ENCODE peak calls at places on chromosomes 7 and 10, in four cellular contexts. J is breast epithelium, E is heart left ventricle, N is IMR-90. I is an unnamed sample.

GRCh38 chr10:93438796-93439253 is 43.3 kb downstream of the MYOF start:
- DNase-seq in J (peak; percentile 82), E (no peak), N (no peak), I (no peak)

GRCh38 chr7:125567686-125568085 is 638.1 kb upstream of the POT1 start:
- DNase-seq in J (no peak), E (no peak), N (no peak), I (no peak)

GRCh38 chr7:30206466-30206865 is 71.7 kb downstream of the MTURN start:
- DNase-seq in J (no peak), E (no peak), N (peak; percentile 13), I (no peak)

GRCh38 chr7:66627151-66627681 is 1.5 kb upstream of the KCTD7 start:
- DNase-seq in J (no peak), E (no peak), N (peak; percentile 89), I (no peak)

GRCh38 chr10:24374134-24374915 is 165.4 kb downstream of the KIAA1217 start:
- DNase-seq in J (no peak), E (no peak), N (peak; percentile 79), I (no peak)

GRCh38 chr7:24920702-24921679 is 59.0 kb downstream of the OSBPL3 start:
- DNase-seq in J (no peak), E (no peak), N (no peak), I (no peak)

GRCh38 chr7:105003275-105003674 is 10.7 kb upstream of the KMT2E start:
- DNase-seq in J (no peak), E (peak; percentile 55), N (peak; percentile 82), I (no peak)

GRCh38 chr10:15369642-15370211 is 1.4 kb downstream of the FAM171A1 start:
- DNase-seq in J (no peak), E (no peak), N (no peak), I (no peak)

GRCh38 chr7:141362580-141363435 is 188.4 kb upstream of the AGK start:
- DNase-seq in J (no peak), E (no peak), N (peak; percentile 29), I (no peak)

GRCh38 chr7:41916450-41916927 is 213.6 kb upstream of the INHBA start:
- DNase-seq in J (no peak), E (no peak), N (peak; percentile 99), I (peak; percentile 54)

GRCh38 chr10:101512741-101513140 is 75.3 kb downstream of the POLL start:
- DNase-seq in J (no peak), E (no peak), N (peak; percentile 78), I (no peak)

GRCh38 chr7:16587785-16588184 is 57.8 kb downstream of the ANKMY2 start:
- DNase-seq in J (no peak), E (no peak), N (no peak), I (no peak)

GRCh38 chr7:150949564-150949963 is 28.6 kb downstream of the KCNH2 start:
- DNase-seq in J (peak; percentile 35), E (no peak), N (no peak), I (no peak)
- H3K4me3 ChIP-seq in J (no peak overlapping the region), E (no peak overlapping the region), N (no peak overlapping the region), I (no peak overlapping the region)

DNA sequence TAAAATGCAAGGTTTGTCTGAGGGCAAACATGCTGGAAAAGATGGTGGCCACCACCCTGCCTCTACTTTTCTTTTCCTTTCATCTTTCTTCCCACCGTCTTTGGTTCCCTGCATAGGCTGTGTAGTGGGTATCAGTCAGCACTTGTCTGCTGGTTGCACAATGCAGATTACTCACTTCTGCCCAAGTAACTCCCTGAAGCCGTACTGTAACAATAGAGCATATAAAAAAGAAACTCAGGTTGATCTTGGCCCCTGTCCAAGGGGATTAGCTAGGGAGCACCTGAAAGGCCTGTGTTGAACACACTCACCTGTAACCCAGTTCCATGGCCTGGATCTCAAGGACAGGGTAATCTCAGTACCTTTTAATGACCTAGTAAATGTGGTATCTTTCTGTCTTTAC is 533.0 kb upstream of the GALNT17 start:
- DNase-seq in J (no peak), E (no peak), N (no peak), I (no peak)
- TF ChIP-seq POLR2A in J (no peak), E (no peak), N (no peak), I (no peak)

GRCh38 chr7:100929811-100930174 is 19.5 kb upstream of the MUC3A start:
- DNase-seq in J (no peak), E (no peak), N (no peak), I (no peak)
- H3K4me3 ChIP-seq in J (no peak overlapping the region), E (no peak overlapping the region), N (no peak overlapping the region), I (no peak overlapping the region)

DNA sequence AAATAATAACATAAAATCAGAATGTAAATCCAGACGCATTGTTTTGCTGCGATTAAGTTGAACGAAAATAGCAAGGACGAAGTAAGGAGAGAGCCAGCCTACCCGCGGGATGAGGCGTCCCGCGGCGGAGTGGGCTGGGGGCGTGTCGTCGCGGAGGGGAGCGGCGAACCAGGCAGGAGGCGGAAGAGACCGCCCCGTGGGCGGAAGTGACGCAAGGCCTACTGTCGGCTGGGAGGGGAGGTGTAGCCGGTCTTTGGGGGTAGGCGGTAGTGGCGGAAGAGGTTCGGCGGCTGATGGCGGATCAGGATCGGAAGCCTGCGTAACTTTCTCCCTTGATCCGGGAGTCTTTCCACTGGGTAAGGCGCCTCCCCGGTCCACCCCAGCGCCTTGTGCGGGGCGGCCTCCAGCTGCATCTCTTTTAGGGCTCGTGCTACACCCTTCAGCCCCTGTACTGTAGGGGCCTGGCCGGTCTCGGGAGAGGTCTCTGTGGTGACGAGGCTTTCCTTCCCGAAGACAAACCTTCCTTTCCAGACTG is at the start of gene TAX1BP1:
- DNase-seq in J (peak; percentile 94), E (peak; percentile 98), N (peak; percentile 94), I (peak; percentile 89)
- TF ChIP-seq POLR2A in J (peak; percentile 98), E (peak; percentile 54), N (peak; percentile 93), I (peak; percentile 96)

GRCh38 chr7:159147246-159147645 is 2.6 kb upstream of the VIPR2 start:
- DNase-seq in J (no peak), E (no peak), N (no peak), I (no peak)

GRCh38 chr7:159146084-159146858 is 1.6 kb upstream of the VIPR2 start:
- DNase-seq in J (no peak), E (no peak), N (no peak), I (no peak)

GRCh38 chr7:159144756-159145543 is at the start of gene VIPR2:
- DNase-seq in J (no peak), E (peak; percentile 36), N (no peak), I (no peak)

GRCh38 chr7:159143780-159144755 is 599 bp downstream of the VIPR2 start:
- DNase-seq in J (no peak), E (no peak), N (no peak), I (peak; percentile 17)

DNA sequence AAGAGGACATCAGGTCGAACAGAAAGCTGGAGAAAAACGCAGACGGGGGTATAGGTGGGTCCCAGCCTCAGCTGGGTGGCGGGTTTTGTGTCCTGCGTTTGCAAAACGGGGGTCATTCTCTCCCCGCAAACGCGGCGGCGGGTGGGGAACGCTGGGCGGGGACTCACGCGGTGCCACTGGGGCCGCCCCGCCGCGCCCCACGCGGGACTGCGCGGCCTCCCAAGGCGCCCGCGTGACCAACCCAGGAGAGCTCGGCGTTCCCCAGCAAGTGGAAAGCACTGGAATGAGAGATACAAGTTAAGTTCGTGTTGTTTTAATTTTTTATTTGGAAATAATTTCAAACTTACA is 851 bp upstream of the VIPR2 start:
- DNase-seq in J (no peak), E (no peak), N (no peak), I (no peak)
- H3K4me3 ChIP-seq in J (peak overlapping the region; percentile 77), E (peak overlapping the region; percentile 74), N (no peak overlapping the region), I (peak overlapping the region; percentile 25)

GRCh38 chr7:150686030-150686626 is 622 bp downstream of the GIMAP2 start:
- DNase-seq in J (no peak), E (no peak), N (no peak), I (no peak)
- TF ChIP-seq POLR2A in J (no peak), E (no peak), N (no peak), I (no peak)

GRCh38 chr7:1458676-1459511 is at the start of gene MICALL2:
- DNase-seq in J (peak; percentile 79), E (peak; percentile 78), N (peak; percentile 85), I (peak; percentile 61)

GRCh38 chr7:1455955-1456354 is 3.3 kb downstream of the MICALL2 start:
- DNase-seq in J (no peak), E (no peak), N (no peak), I (no peak)

GRCh38 chr7:1455241-1455939 is 3.9 kb downstream of the MICALL2 start:
- DNase-seq in J (peak; percentile 88), E (no peak), N (no peak), I (no peak)

GRCh38 chr7:1457949-1458675 is 1.2 kb downstream of the MICALL2 start:
- DNase-seq in J (no peak), E (no peak), N (no peak), I (no peak)

DNA sequence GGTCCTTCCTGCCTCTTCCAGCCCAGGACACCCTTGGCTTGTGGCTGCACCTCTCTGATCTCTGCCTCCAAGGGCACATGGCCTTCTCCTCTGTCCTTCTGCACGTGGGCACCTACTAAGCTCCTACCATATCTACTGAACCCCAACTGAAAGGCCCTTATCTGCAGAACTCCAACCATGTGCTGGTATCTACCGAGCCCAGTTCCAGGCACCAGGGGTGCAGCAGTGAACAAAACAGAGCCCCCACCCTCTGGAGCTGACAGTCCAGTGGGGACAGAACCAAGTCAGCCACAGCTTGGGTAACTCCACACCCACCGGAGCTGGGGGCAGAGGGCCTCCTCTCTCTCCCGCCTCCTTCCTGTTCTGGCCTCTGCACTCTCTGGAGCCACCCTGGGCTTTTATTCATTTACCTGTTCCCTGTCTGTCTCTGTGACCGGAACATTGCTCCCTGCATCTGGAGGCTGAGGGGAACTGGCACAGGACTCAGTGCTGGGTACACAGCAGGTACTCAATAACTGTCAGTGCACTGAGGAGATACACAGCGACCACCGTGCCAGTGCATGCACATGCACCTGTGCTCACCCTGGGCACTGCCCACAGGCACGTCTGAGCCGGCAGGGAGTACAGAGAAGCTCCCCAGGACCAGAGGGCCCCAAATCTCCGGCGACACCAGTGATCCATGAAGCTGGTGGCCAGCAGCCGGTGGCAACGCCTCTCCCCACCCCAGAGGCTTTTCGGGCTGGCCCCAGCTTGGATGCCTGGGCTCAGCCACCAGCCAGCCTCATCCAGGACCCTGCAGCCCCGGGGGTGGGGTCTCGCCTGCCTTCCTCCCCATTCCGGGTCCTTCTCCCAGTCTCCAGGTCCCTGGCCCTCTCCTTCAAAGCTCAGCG is 2.0 kb downstream of the MICALL2 start:
- DNase-seq in J (no peak), E (no peak), N (no peak), I (no peak)
- H3K4me3 ChIP-seq in J (peak overlapping the region; percentile 81), E (peak overlapping the region; percentile 92), N (peak overlapping the region; percentile 79), I (peak overlapping the region; percentile 78)

DNA sequence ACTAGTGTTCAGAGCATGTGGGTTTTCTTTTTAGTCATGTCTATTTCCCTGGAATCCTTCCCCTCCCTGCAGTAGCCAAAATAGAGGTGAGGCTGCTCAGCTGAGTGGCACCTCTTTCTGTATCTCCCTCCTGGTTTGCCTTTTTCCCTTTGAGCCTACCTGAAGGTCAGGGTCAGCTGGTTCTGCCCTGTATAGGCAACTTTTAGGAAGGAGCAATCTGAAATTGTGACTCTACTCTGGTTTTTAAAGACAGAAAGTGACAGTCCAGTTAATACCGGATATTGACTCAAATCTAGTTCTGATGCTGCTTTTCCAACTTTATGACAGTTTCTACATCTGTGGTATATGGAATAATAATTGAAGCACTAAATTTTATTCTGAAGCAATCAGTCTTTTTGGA is 26.0 kb downstream of the CCM2 start:
- DNase-seq in J (no peak), E (no peak), N (no peak), I (no peak)
- TF ChIP-seq POLR2A in J (no peak), E (no peak), N (no peak), I (no peak)